ENCODE peak calls at places on chromosome 3, in five cellular contexts. Y is GM12878, Z is H1, G is HepG2, I is K562. A is an unnamed sample.

GRCh38 chr3:150146891-150147761 is 176.4 kb upstream of the PFN2 start:
- DNase-seq in Y (no peak), Z (no peak), I (no peak), G (no peak), A (no peak)

GRCh38 chr3:141644931-141645330 is 93.2 kb upstream of the RNF7 start:
- DNase-seq in Y (no peak), I (peak), Z (peak), G (peak), A (peak)

GRCh38 chr3:69013256-69014021 is at the start of gene EOGT:
- DNase-seq in I (peak), Y (peak), G (peak), Z (peak), A (peak)

GRCh38 chr3:39664931-39665330 is 144.5 kb upstream of the MYRIP start:
- DNase-seq in I (no peak), G (no peak), Z (no peak), Y (no peak), A (no peak)

GRCh38 chr3:188157971-188158370 is 4.0 kb downstream of the LPP start:
- DNase-seq in G (peak), I (no peak), Y (no peak), Z (no peak), A (no peak)

GRCh38 chr3:188156051-188156450 is 2.1 kb downstream of the LPP start:
- DNase-seq in Y (no peak), G (no peak), I (no peak), Z (no peak), A (no peak)

GRCh38 chr3:168081856-168082255 is 13.9 kb downstream of the GOLIM4 start:
- DNase-seq in I (no peak), G (no peak), Z (no peak), Y (no peak), A (no peak)

GRCh38 chr3:129022114-129022994 is 21.2 kb downstream of the EFCC1 start:
- DNase-seq in Y (no peak), Z (no peak), G (no peak), I (peak), A (no peak)

GRCh38 chr3:171488479-171488878 is 28.3 kb upstream of the TNIK start:
- DNase-seq in G (no peak), I (no peak), Y (no peak), Z (no peak), A (no peak)

GRCh38 chr3:9225268-9225667 is 24.2 kb downstream of the SRGAP3 start:
- DNase-seq in G (no peak), I (no peak), Y (no peak), Z (no peak), A (no peak)

GRCh38 chr3:90145094-90145810 is 1037.8 kb downstream of the EPHA3 start:
- DNase-seq in G (no peak), I (no peak), Z (no peak), Y (no peak), A (no peak)

GRCh38 chr3:23650371-23651140 is 155.2 kb upstream of the UBE2E1 start:
- DNase-seq in I (no peak), Z (no peak), G (no peak), Y (no peak), A (no peak)

GRCh38 chr3:69297525-69297924 is 88.4 kb downstream of the FRMD4B start:
- DNase-seq in Z (no peak), I (no peak), Y (no peak), G (no peak), A (no peak)

GRCh38 chr3:65344846-65345245 is 657.0 kb upstream of the ADAMTS9 start:
- DNase-seq in Z (no peak), G (no peak), Y (no peak), I (no peak), A (no peak)

GRCh38 chr3:8278448-8278847 is 223.2 kb upstream of the LMCD1 start:
- DNase-seq in Y (no peak), I (no peak), Z (no peak), G (no peak), A (peak)

GRCh38 chr3:126476976-126477330 is 1.3 kb upstream of the ZXDC start:
- DNase-seq in I (no peak), Z (no peak), Y (no peak), G (peak), A (no peak)

GRCh38 chr3:188174309-188175044 is 20.5 kb downstream of the LPP start:
- DNase-seq in G (no peak), Y (no peak), Z (no peak), I (no peak), A (no peak)

GRCh38 chr3:52406791-52407510 is 38.0 kb downstream of the SEMA3G start:
- DNase-seq in Z (no peak), I (no peak), Y (no peak), G (no peak), A (no peak)

GRCh38 chr3:38139652-38140051 is 1.2 kb downstream of the MYD88 start:
- DNase-seq in Y (no peak), G (no peak), Z (no peak), I (no peak), A (no peak)

GRCh38 chr3:194046995-194047681 is 88.8 kb upstream of the HES1 start:
- DNase-seq in G (no peak), Y (no peak), Z (no peak), I (no peak), A (no peak)

GRCh38 chr3:116669576-116669975 is 40.0 kb upstream of the TUSC7 start:
- DNase-seq in Y (no peak), I (no peak), G (no peak), Z (no peak), A (no peak)

GRCh38 chr3:190378240-190378891 is 9.6 kb upstream of the CLDN16 start:
- DNase-seq in I (no peak), Z (no peak), G (no peak), Y (no peak), A (no peak)

GRCh38 chr3:120875989-120876388 is 32.0 kb upstream of the STXBP5L start:
- DNase-seq in Z (no peak), I (no peak), G (no peak), Y (no peak), A (no peak)

GRCh38 chr3:57706462-57706861 is 13.6 kb upstream of the DENND6A start:
- DNase-seq in Y (no peak), Z (no peak), G (no peak), I (no peak), A (peak)

GRCh38 chr3:42657675-42658074 is 4.2 kb downstream of the ZBTB47 start:
- DNase-seq in G (no peak), Y (no peak), Z (no peak), I (no peak), A (no peak)

GRCh38 chr3:165185707-165186327 is 10.4 kb downstream of the SLITRK3 start:
- DNase-seq in Y (peak), I (peak), G (peak), Z (no peak), A (peak)
- TF ChIP-seq SIN3A in Y (no peak), I (no peak), G (no peak), Z (no peak), A (no peak)

GRCh38 chr3:147421184-147421912 is 12.2 kb downstream of the ZIC1 start:
- DNase-seq in Z (no peak), G (no peak), I (no peak), Y (no peak), A (no peak)
- TF ChIP-seq EZH2 in Z (peak), G (no peak), I (no peak), Y (no peak), A (no peak)

GRCh38 chr3:62100233-62100989 is 272.9 kb downstream of the FEZF2 start:
- DNase-seq in I (no peak), Z (no peak), G (no peak), Y (no peak), A (no peak)

GRCh38 chr3:62101488-62101887 is 271.9 kb downstream of the FEZF2 start:
- DNase-seq in G (no peak), Y (no peak), I (no peak), Z (no peak), A (no peak)

GRCh38 chr3:62098646-62099365 is 274.5 kb downstream of the FEZF2 start:
- DNase-seq in G (no peak), I (no peak), Z (no peak), Y (no peak), A (no peak)

DNA sequence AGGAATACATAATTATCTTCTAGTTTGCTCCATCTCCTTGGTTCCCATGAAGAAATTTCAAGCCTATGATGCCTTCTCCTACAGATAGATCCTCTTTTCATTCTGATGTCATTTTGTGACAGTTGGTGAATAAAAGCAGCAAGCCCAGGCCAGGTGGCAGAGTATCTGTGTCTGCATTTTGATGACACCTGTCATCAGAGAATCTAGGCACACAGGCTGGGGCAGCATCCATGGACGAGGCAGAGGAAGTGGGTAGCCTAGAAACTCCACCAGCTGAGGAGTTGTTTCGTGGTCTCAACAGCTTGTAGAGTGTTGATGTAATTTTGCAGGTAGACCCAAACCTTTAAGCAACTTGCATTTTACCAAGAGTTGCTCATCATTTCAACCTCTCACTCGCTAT is 269.8 kb downstream of the FEZF2 start:
- DNase-seq in Y (no peak), Z (no peak), G (no peak), I (no peak), A (no peak)
- TF ChIP-seq ZNF274 in Y (no peak), Z (no peak), G (no peak), I (no peak), A (no peak)

DNA sequence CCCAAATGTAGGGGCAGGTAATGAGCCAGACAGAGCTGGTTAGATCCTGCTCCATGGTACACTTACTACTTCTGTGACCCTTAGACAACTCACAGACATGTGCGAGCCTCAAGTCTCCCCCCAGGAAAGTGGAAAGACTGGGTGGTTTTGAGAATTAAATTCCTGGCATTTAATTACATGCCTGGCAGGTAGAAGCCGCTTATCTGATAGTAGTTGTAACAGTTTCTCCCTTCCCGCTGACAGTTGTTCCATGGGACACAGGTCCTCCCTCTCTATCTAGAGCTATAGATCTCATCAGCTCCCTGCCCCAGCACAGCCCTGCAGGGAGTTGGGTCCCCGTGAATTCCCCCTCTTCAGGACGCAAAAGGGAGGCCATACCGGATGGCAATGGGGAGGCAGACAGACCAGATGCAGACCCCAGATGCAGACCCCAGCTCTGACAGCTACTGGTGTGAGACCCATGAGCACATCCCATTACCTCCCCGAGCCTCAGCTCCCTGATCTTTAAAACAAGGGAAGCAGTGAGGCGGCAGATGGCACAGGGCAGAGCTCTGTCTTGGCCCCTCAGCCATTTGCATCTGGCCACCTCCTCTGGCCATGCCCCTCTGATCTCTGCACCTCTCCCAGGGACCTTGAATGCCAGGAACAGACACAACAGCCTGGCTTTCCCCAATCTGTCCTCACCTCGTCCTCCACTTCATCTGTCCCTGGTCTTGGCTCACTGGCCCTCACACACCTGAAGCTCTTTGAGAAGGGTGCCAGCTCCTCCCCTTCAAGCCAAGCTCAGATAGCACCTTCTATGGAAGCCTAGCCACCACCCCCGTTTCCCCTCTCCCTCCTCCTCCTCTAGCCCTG is 34.1 kb upstream of the NR2C2 start:
- DNase-seq in Z (no peak), Y (no peak), I (no peak), G (no peak), A (no peak)
- TF ChIP-seq SIN3A in Z (no peak), Y (no peak), I (no peak), G (no peak), A (no peak)

A was measured in HCT116.